ENCODE peak calls at places on chromosomes 13 and 19, in four cellular contexts. K is T-helper 2 cell; W is AG09319; J is activated naive CD4-positive, alpha-beta T cell treated with anti-CD3 and anti-CD28 coated beads, Interleukin-2, amount 50 U/mL, for 72 hours. D is an unnamed sample.

GRCh38 chr13:72884111-72884510 is 102.2 kb downstream of the PIBF1 start:
- DNase-seq in K (no peak), W (no peak), J (no peak), D (no peak)

GRCh38 chr19:47447470-47448359 is 24.0 kb downstream of the SLC8A2 start:
- DNase-seq in K (no peak), W (no peak), J (no peak), D (no peak)

GRCh38 chr19:42528354-42529247 is at the start of gene CEACAM1:
- DNase-seq in K (peak), W (no peak), J (no peak), D (no peak)

GRCh38 chr19:18117692-18118378 is 20.3 kb downstream of the MAST3 start:
- DNase-seq in K (peak), W (peak), J (peak), D (peak)

GRCh38 chr19:17112271-17112670 is 36.7 kb downstream of the MYO9B start:
- DNase-seq in K (no peak), W (no peak), J (no peak), D (no peak)

GRCh38 chr19:55683449-55684261 is 8.6 kb downstream of the EPN1 start:
- DNase-seq in K (no peak), W (no peak), J (no peak), D (no peak)

GRCh38 chr19:44823373-44823698 is 14.4 kb downstream of the BCAM start:
- DNase-seq in K (no peak), W (no peak), J (no peak), D (no peak)

GRCh38 chr13:56700324-56700723 is 440.4 kb upstream of the PRR20A start:
- DNase-seq in K (no peak), W (no peak), J (no peak), D (no peak)

GRCh38 chr19:44512326-44513298 is 12.3 kb upstream of the ZNF180 start:
- DNase-seq in K (no peak), W (peak), J (no peak), D (peak)

GRCh38 chr13:45325806-45326205 is 15.2 kb downstream of the TPT1 start:
- DNase-seq in K (no peak), W (no peak), J (no peak), D (peak)

GRCh38 chr19:36916991-36917390 is 859 bp downstream of the ZNF568 start:
- DNase-seq in K (no peak), W (no peak), J (no peak), D (peak)

GRCh38 chr19:4186087-4186993 is 3.9 kb downstream of the ANKRD24 start:
- DNase-seq in K (peak), W (peak), J (peak), D (peak)

GRCh38 chr13:44380404-44381165 is 7.0 kb downstream of the SERP2 start:
- DNase-seq in K (no peak), W (no peak), J (no peak), D (no peak)

GRCh38 chr13:105940882-105941281 is 594.6 kb downstream of the EFNB2 start:
- DNase-seq in K (no peak), W (no peak), J (no peak), D (no peak)

GRCh38 chr19:36097036-36097435 is 13.9 kb upstream of the OVOL3 start:
- DNase-seq in K (no peak), W (no peak), J (no peak), D (no peak)

GRCh38 chr19:40398417-40399056 is 8.6 kb upstream of the HIPK4 start:
- DNase-seq in K (peak), W (no peak), J (no peak), D (no peak)

GRCh38 chr13:100044936-100045335 is 44.0 kb upstream of the PCCA start:
- DNase-seq in K (no peak), W (no peak), J (no peak), D (no peak)

GRCh38 chr19:37309834-37310575 is 60.9 kb upstream of the ZNF527 start:
- DNase-seq in K (no peak), W (no peak), J (no peak), D (no peak)

GRCh38 chr13:103607995-103608394 is 541.8 kb upstream of the SLC10A2 start:
- DNase-seq in K (no peak), W (no peak), J (no peak), D (no peak)

GRCh38 chr13:40586886-40587285 is 79.6 kb downstream of the FOXO1 start:
- DNase-seq in K (no peak), W (no peak), J (no peak), D (no peak)

GRCh38 chr19:40337594-40337993 is 10.6 kb downstream of the C19orf47 start:
- DNase-seq in K (no peak), W (no peak), J (no peak), D (no peak)

GRCh38 chr13:105513448-105513847 is 1022.0 kb downstream of the EFNB2 start:
- DNase-seq in K (no peak), W (no peak), J (no peak), D (no peak)

GRCh38 chr19:55563261-55563690 is 17.4 kb downstream of the ZNF579 start:
- DNase-seq in K (no peak), W (no peak), J (no peak), D (no peak)

GRCh38 chr19:19133985-19134384 is 4.3 kb downstream of the TMEM161A start:
- DNase-seq in K (no peak), W (no peak), J (no peak), D (no peak)